ENCODE peak calls at places on chromosomes 2 and 18, in eight cellular contexts. H is prostate gland, K is PC-9, Z is NT2/D1, U is heart left ventricle, E is HFF-Myc, C is fibroblast of pulmonary artery, T is psoas muscle. O is an unnamed sample.
A peak's percentile ranks its signal among the peaks of the same experiment; 100 is the strongest.

GRCh38 chr18:582465-582864 is 2.3 kb downstream of the CETN1 start:
- DNase-seq in H (peak; percentile 33), K (no peak), Z (no peak), U (no peak), E (no peak), C (no peak), T (no peak), O (peak; percentile 39)

GRCh38 chr2:2810504-2810903 is 479.4 kb upstream of the MYT1L start:
- DNase-seq in H (no peak), K (no peak), Z (no peak), U (no peak), E (no peak), C (no peak), T (no peak), O (no peak)

GRCh38 chr18:42087195-42087594 is 132.2 kb downstream of the PIK3C3 start:
- DNase-seq in H (no peak), K (no peak), Z (no peak), U (no peak), E (no peak), C (no peak), T (no peak), O (no peak)

GRCh38 chr18:64288446-64288845 is 139.6 kb upstream of the LINC00305 start:
- DNase-seq in H (no peak), K (no peak), Z (no peak), U (no peak), E (no peak), C (no peak), T (no peak), O (no peak)

GRCh38 chr2:54579682-54580349 is 123.7 kb downstream of the SPTBN1 start:
- DNase-seq in H (peak; percentile 27), K (no peak), Z (no peak), U (no peak), E (no peak), C (no peak), T (no peak), O (peak; percentile 63)

GRCh38 chr18:47953471-47953931 is 23.0 kb upstream of the SMAD2 start:
- DNase-seq in H (peak; percentile 13), K (no peak), Z (no peak), U (no peak), E (peak; percentile 20), C (peak; percentile 64), T (peak; percentile 39), O (no peak)

GRCh38 chr2:59882279-59882678 is 671.2 kb downstream of the BCL11A start:
- DNase-seq in H (no peak), K (no peak), Z (no peak), U (no peak), E (no peak), C (no peak), T (no peak), O (no peak)

GRCh38 chr2:128511731-128512663 is 193.3 kb upstream of the HS6ST1 start:
- DNase-seq in H (no peak), K (no peak), Z (no peak), U (peak; percentile 32), E (no peak), C (no peak), T (no peak), O (no peak)

GRCh38 chr18:34637094-34637801 is 72.8 kb upstream of the DTNA start:
- DNase-seq in H (no peak), K (no peak), Z (no peak), U (no peak), E (no peak), C (no peak), T (no peak), O (no peak)

GRCh38 chr2:49973917-49974368 is 819.6 kb upstream of the FSHR start:
- DNase-seq in H (peak; percentile 37), K (no peak), Z (no peak), U (peak; percentile 71), E (no peak), C (peak; percentile 24), T (peak; percentile 39), O (no peak)

GRCh38 chr2:108905176-108905575 is 83.8 kb downstream of the EDAR start:
- DNase-seq in H (no peak), K (peak; percentile 38), Z (no peak), U (no peak), E (no peak), C (no peak), T (no peak), O (peak; percentile 74)

GRCh38 chr2:10175441-10175840 is 52.9 kb downstream of the RRM2 start:
- DNase-seq in H (no peak), K (no peak), Z (no peak), U (no peak), E (no peak), C (no peak), T (no peak), O (no peak)

GRCh38 chr2:240925576-240926515 is 19.7 kb downstream of the CROCC2 start:
- DNase-seq in H (no peak), K (peak; percentile 37), Z (no peak), U (peak; percentile 36), E (no peak), C (no peak), T (peak; percentile 6), O (no peak)

GRCh38 chr2:195779491-195779890 is 122.5 kb downstream of the SLC39A10 start:
- DNase-seq in H (no peak), K (no peak), Z (no peak), U (no peak), E (no peak), C (no peak), T (no peak), O (no peak)

GRCh38 chr2:171723724-171724683 is 36.7 kb downstream of the DYNC1I2 start:
- DNase-seq in H (no peak), K (no peak), Z (peak; percentile 11), U (no peak), E (peak; percentile 57), C (peak; percentile 45), T (no peak), O (no peak)

GRCh38 chr18:62018761-62019041 is 125.9 kb upstream of the RNF152 start:
- DNase-seq in H (no peak), K (no peak), Z (no peak), U (no peak), E (no peak), C (peak; percentile 11), T (no peak), O (no peak)

GRCh38 chr18:55214534-55214933 is 255.3 kb upstream of the CCDC68 start:
- DNase-seq in H (no peak), K (no peak), Z (no peak), U (no peak), E (no peak), C (no peak), T (no peak), O (no peak)
- H3K4me3 ChIP-seq in H (no peak overlapping the region), K (no peak overlapping the region), Z (no peak overlapping the region), U (no peak overlapping the region), E (no peak overlapping the region), C (no peak overlapping the region), T (no peak overlapping the region), O (no peak overlapping the region)

DNA sequence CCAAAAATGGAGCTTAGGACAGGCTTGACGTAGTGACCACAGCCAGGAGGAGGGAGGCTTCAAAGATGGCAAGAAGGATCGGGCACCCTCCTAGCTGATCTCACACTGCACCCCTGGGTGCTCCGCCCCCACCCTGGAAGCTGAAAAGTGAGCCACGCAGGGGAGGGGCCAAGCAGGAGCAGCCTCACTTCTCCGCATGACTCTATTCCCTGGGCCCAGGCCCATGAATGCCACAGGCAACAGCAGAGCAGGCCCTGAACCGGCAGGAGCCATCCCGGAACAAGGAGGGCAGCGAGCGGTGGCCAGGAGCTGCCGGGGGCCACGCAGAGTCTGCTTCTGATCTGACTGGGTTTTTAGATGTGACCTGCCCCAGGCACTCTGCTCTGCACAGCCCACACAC is 30.0 kb downstream of the BIN1 start:
- DNase-seq in H (no peak), K (no peak), Z (no peak), U (no peak), E (no peak), C (no peak), T (peak; percentile 72), O (no peak)
- H3K4me3 ChIP-seq in H (no peak overlapping the region), K (no peak overlapping the region), Z (no peak overlapping the region), U (no peak overlapping the region), E (no peak overlapping the region), C (no peak overlapping the region), T (peak overlapping the region; percentile 46), O (no peak overlapping the region)

DNA sequence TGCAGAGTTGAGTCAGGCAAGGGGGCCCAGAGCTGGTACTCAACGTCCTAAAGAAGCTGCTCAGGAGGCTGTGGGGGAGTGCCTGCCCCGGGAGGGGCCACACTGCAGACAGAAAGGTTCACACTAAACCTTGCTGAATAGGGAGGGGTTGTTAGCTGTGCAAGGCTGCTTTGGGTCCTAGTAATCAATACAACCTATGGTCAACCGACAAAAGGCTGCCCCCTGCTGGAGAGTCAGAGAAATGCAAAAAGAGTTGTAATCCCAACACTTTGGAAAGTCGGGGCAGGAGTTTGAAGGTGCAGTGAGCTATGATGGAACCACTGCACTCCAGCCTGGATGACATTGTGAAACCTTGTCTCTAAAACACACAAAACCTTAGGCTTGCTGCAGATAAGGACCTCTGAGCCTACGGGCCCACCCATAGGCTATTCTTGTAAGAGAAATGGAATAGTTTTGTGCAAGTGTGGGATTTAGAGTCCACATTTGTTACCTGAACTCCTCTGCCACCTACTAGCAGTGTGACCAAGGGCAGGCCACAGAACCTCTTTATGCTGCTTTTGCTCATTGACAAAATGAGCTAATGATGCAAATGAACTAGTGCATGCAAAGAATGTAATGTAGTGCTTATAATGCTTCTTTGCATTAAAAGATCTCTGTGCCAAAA is 81.5 kb downstream of the PRPF40A start:
- DNase-seq in H (peak; percentile 16), K (peak; percentile 46), Z (peak; percentile 58), U (no peak), E (no peak), C (peak; percentile 68), T (peak; percentile 35), O (no peak)
- H3K4me3 ChIP-seq in H (no peak overlapping the region), K (no peak overlapping the region), Z (no peak overlapping the region), U (no peak overlapping the region), E (no peak overlapping the region), C (no peak overlapping the region), T (no peak overlapping the region), O (no peak overlapping the region)

GRCh38 chr2:237983922-237984321 is 17.1 kb downstream of the UBE2F start:
- DNase-seq in H (no peak), K (no peak), Z (no peak), U (no peak), E (no peak), C (no peak), T (no peak), O (no peak)

GRCh38 chr2:237979331-237979730 is 12.5 kb downstream of the UBE2F start:
- DNase-seq in H (no peak), K (no peak), Z (no peak), U (no peak), E (no peak), C (no peak), T (no peak), O (no peak)

GRCh38 chr2:237980087-237980486 is 13.3 kb downstream of the UBE2F start:
- DNase-seq in H (no peak), K (no peak), Z (no peak), U (no peak), E (no peak), C (no peak), T (no peak), O (no peak)

GRCh38 chr2:237980751-237981150 is 13.9 kb downstream of the UBE2F start:
- DNase-seq in H (no peak), K (peak; percentile 49), Z (no peak), U (no peak), E (no peak), C (no peak), T (no peak), O (no peak)

GRCh38 chr2:237982039-237982725 is 15.4 kb downstream of the UBE2F start:
- DNase-seq in H (no peak), K (no peak), Z (no peak), U (no peak), E (no peak), C (no peak), T (no peak), O (no peak)
- H3K4me3 ChIP-seq in H (no peak overlapping the region), K (no peak overlapping the region), Z (no peak overlapping the region), U (no peak overlapping the region), E (no peak overlapping the region), C (no peak overlapping the region), T (no peak overlapping the region), O (no peak overlapping the region)

O was measured in LNCaP clone FGC.